ENCODE peak calls at places on chromosomes 12 and 14, in four cellular contexts. C is body of pancreas, O is right lobe of liver, D is choroid plexus epithelial cell. Q is an unnamed sample.

GRCh38 chr12:3698218-3698974 is 54.5 kb downstream of the CRACR2A start:
- DNase-seq in C (no peak), O (no peak), D (peak), Q (no peak)

GRCh38 chr14:32731249-32731648 is 207.4 kb upstream of the NPAS3 start:
- DNase-seq in C (no peak), O (no peak), D (no peak), Q (no peak)

GRCh38 chr14:64658201-64658600 is 46.0 kb upstream of the PLEKHG3 start:
- DNase-seq in C (no peak), O (no peak), D (no peak), Q (no peak)

GRCh38 chr12:2451025-2451424 is 343.7 kb upstream of the FKBP4 start:
- DNase-seq in C (no peak), O (no peak), D (peak), Q (no peak)

GRCh38 chr14:56881181-56881580 is 70.9 kb upstream of the OTX2 start:
- DNase-seq in C (peak), O (peak), D (no peak), Q (no peak)

GRCh38 chr12:95741635-95742034 is 48.9 kb downstream of the NTN4 start:
- DNase-seq in C (no peak), O (no peak), D (no peak), Q (no peak)

GRCh38 chr12:45204757-45205156 is 11.1 kb upstream of the ANO6 start:
- DNase-seq in C (no peak), O (peak), D (no peak), Q (no peak)

GRCh38 chr12:12349711-12350665 is at the start of gene MANSC1:
- DNase-seq in C (peak), O (peak), D (peak), Q (peak)

GRCh38 chr12:14554281-14555008 is 13.2 kb downstream of the PLBD1 start:
- DNase-seq in C (peak), O (peak), D (no peak), Q (no peak)

GRCh38 chr14:21541413-21542074 is 15.4 kb upstream of the SALL2 start:
- DNase-seq in C (no peak), O (no peak), D (no peak), Q (no peak)

GRCh38 chr14:89134640-89135039 is 282.4 kb downstream of the FOXN3 start:
- DNase-seq in C (peak), O (no peak), D (no peak), Q (no peak)

GRCh38 chr12:132986885-132987225 is 688 bp downstream of the ZNF26 start:
- DNase-seq in C (no peak), O (no peak), D (peak), Q (no peak)

GRCh38 chr14:64191756-64192155 is 102.4 kb downstream of the ESR2 start:
- DNase-seq in C (peak), O (no peak), D (peak), Q (no peak)

GRCh38 chr12:52362118-52362726 is 5.1 kb downstream of the KRT85 start:
- DNase-seq in C (no peak), O (no peak), D (no peak), Q (no peak)

GRCh38 chr12:74889563-74890236 is 319.9 kb downstream of the KCNC2 start:
- DNase-seq in C (no peak), O (no peak), D (peak), Q (no peak)

GRCh38 chr14:29353473-29353872 is 574.2 kb downstream of the PRKD1 start:
- DNase-seq in C (no peak), O (no peak), D (no peak), Q (no peak)

GRCh38 chr14:97976861-97977260 is 1179.7 kb downstream of the VRK1 start:
- DNase-seq in C (peak), O (no peak), D (no peak), Q (no peak)

GRCh38 chr14:104512771-104513640 is 66.6 kb upstream of the C14orf180 start:
- DNase-seq in C (no peak), O (no peak), D (no peak), Q (no peak)

GRCh38 chr14:59085207-59085739 is 103.2 kb upstream of the DAAM1 start:
- DNase-seq in C (no peak), O (no peak), D (no peak), Q (no peak)

GRCh38 chr14:67934087-67934486 is 114.5 kb downstream of the RAD51B start:
- DNase-seq in C (peak), O (no peak), D (peak), Q (peak)

GRCh38 chr12:97267803-97268202 is 194.8 kb upstream of the RMST start:
- DNase-seq in C (no peak), O (no peak), D (no peak), Q (no peak)

GRCh38 chr14:101451166-101451565 is 110.1 kb upstream of the DIO3 start:
- DNase-seq in C (no peak), O (peak), D (no peak), Q (no peak)

GRCh38 chr12:44696542-44696941 is 179.6 kb downstream of the NELL2 start:
- DNase-seq in C (no peak), O (no peak), D (peak), Q (no peak)

GRCh38 chr12:91529829-91530228 is 347.2 kb upstream of the DCN start:
- DNase-seq in C (no peak), O (no peak), D (peak), Q (no peak)

GRCh38 chr14:47044841-47045240 is 393.3 kb upstream of the RPL10L start:
- DNase-seq in C (no peak), O (no peak), D (peak), Q (no peak)
- TF ChIP-seq CTCF in C (no peak), O (no peak), D (peak), Q (no peak)

DNA sequence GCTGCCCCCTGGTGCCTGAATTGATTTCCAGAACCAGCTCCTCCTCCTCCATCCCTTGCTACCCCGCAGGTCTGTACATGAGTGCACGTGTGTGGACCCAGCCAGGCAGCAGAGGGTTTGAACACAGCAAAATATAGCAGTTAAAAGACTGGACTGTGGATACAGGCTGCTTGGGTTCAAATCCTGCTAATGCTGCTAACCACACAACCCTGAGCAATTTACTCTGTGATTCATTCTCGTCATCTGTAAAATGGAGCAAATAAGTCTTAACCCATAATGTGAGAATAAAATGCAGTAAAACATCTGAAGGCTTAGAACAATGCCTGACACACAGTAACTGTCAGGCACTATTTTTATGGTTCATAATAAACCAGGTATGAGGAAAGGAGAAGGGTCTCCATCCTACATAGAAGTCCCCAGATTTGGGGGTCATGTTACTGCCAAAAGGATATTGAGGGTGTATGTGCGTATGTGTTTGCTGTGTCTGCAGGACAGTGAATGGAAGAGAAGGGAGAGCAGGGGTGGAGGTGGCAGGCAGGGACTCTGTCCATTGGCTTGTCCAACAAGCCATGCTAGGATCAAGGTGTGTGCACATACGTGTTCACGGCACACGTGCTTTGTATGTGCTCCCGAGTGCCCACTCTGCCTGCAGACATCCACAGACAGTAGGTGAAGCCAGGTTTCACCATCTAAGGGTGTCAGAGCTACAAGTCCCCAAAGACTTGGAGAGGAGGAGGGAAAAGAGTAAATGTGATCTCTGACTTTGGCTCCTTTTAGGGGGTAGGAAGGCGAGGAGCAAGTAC is 1.5 kb upstream of the STAT6 start:
- DNase-seq in C (no peak), O (no peak), D (no peak), Q (no peak)
- TF ChIP-seq CTCF in C (no peak), O (peak), D (peak), Q (peak)

GRCh38 chr12:9049520-9050133 is 60.3 kb downstream of the KLRG1 start:
- DNase-seq in C (peak), O (no peak), D (peak), Q (no peak)
- TF ChIP-seq CTCF in C (peak), O (peak), D (peak), Q (peak)

DNA sequence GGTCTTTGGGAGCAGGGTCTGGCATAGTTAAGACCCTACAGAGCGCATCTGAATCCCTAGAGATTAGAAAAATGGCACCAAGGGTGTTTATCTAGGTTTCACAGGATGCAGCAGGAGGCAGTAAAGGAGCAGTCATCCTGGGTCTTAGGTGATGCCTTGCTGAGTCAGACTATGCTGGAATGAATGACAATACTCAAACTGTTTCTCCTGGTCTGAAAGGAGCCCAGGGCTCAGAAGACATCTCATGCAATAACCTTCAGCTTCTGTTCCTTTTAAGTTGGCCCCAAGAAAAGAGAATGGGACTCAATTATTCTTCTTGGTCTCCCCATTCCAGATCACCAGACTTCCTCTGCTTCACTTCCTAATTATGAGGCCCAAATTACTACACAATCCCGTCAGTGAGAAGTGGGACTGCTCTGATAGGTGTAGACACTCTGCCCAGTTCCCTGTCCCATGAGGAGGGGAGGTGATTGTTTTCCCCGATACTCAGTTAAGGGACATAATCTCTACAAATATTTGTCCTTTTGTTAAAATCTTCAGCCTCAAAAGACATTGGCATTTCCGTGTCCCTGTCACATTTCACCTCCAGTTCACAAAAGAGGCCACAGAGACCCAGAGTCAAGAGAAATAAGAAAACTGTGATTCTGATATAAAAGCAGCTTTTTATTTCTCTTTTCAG is 14.8 kb upstream of the APOF start:
- DNase-seq in C (no peak), O (no peak), D (peak), Q (no peak)
- TF ChIP-seq CTCF in C (no peak), O (no peak), D (peak), Q (no peak)

Q was measured in GM20000.